ENCODE peak calls at places on chromosome 9, in four cellular contexts. Z is psoas muscle, S is adrenal gland, Y is NT2/D1. J is an unnamed sample. For H3K4me1 and H3K27me3, the result is how much of the 10 kb centered on the place peaks cover.

GRCh38 chr9:123927625-123928308 is 2.2 kb downstream of the DENND1A start:
- DNase-seq in Z (peak), S (no peak), Y (no peak), J (no peak)

GRCh38 chr9:136433043-136433715 is 6.5 kb downstream of the INPP5E start:
- DNase-seq in Z (no peak), S (no peak), Y (no peak), J (no peak)

GRCh38 chr9:114616684-114617520 is 5.8 kb downstream of the TMEM268 start:
- DNase-seq in Z (peak), S (peak), Y (no peak), J (peak)

GRCh38 chr9:70257991-70258691 is 637 bp upstream of the SMC5 start:
- DNase-seq in Z (no peak), S (peak), Y (peak), J (peak)

GRCh38 chr9:119221281-119221680 is 148.0 kb downstream of the BRINP1 start:
- DNase-seq in Z (no peak), S (no peak), Y (no peak), J (no peak)

GRCh38 chr9:68981825-68982224 is 32.1 kb downstream of the PRKACG start:
- DNase-seq in Z (no peak), S (no peak), Y (no peak), J (no peak)

GRCh38 chr9:4638968-4639367 is 23.1 kb upstream of the PLPP6 start:
- DNase-seq in Z (no peak), S (no peak), Y (no peak), J (no peak)

GRCh38 chr9:38141751-38142150 is 72.7 kb upstream of the SHB start:
- DNase-seq in Z (no peak), S (no peak), Y (no peak), J (no peak)

GRCh38 chr9:72585737-72586136 is 64.3 kb downstream of the TMC1 start:
- DNase-seq in Z (peak), S (no peak), Y (no peak), J (peak)

GRCh38 chr9:70601000-70601929 is 186.8 kb upstream of the KLF9 start:
- DNase-seq in Z (peak), S (peak), Y (no peak), J (peak)

GRCh38 chr9:34995288-34996060 is 5.9 kb downstream of the DNAJB5 start:
- DNase-seq in Z (peak), S (peak), Y (no peak), J (no peak)

GRCh38 chr9:128553695-128554094 is 1.3 kb downstream of the SPTAN1 start:
- DNase-seq in Z (no peak), S (no peak), Y (no peak), J (no peak)

GRCh38 chr9:93120846-93121315 is 13.2 kb downstream of the NINJ1 start:
- DNase-seq in Z (no peak), S (peak), Y (no peak), J (peak)

GRCh38 chr9:115032300-115032699 is 85.7 kb downstream of the TNC start:
- DNase-seq in Z (no peak), S (no peak), Y (no peak), J (no peak)

GRCh38 chr9:72315089-72315509 is 49.9 kb downstream of the ZFAND5 start:
- DNase-seq in Z (peak), S (peak), Y (no peak), J (peak)

GRCh38 chr9:16312962-16313546 is 557.4 kb downstream of the BNC2 start:
- DNase-seq in Z (no peak), S (no peak), Y (no peak), J (no peak)

GRCh38 chr9:136902259-136902821 is 16.0 kb downstream of the TRAF2 start:
- DNase-seq in Z (peak), S (peak), Y (no peak), J (peak)

GRCh38 chr9:130159057-130159456 is 13.1 kb upstream of the NCS1 start:
- DNase-seq in Z (no peak), S (no peak), Y (no peak), J (no peak)

GRCh38 chr9:121567142-121568100 is 67.8 kb upstream of the GGTA1 start:
- DNase-seq in Z (peak), S (peak), Y (no peak), J (no peak)

GRCh38 chr9:37269221-37269620 is 148.8 kb downstream of the ZCCHC7 start:
- DNase-seq in Z (no peak), S (no peak), Y (no peak), J (no peak)

GRCh38 chr9:34741628-34742027 is 31.7 kb upstream of the CCL21 start:
- DNase-seq in Z (no peak), S (no peak), Y (no peak), J (no peak)

GRCh38 chr9:99121604-99122003 is 16.7 kb downstream of the TGFBR1 start:
- DNase-seq in Z (no peak), S (no peak), Y (no peak), J (no peak)

GRCh38 chr9:35937227-35937626 is 20.7 kb downstream of the OR2S2 start:
- DNase-seq in Z (no peak), S (no peak), Y (no peak), J (no peak)

GRCh38 chr9:21589344-21590056 is 107.4 kb upstream of the IFNE start:
- DNase-seq in Z (no peak), S (no peak), Y (no peak), J (no peak)

GRCh38 chr9:111438576-111439235 is 45.5 kb downstream of the ECPAS start:
- DNase-seq in Z (no peak), S (peak), Y (no peak), J (no peak)

GRCh38 chr9:129100383-129101169 is 10.0 kb downstream of the CRAT start:
- DNase-seq in Z (no peak), S (no peak), Y (no peak), J (no peak)

GRCh38 chr9:120783611-120784047 is 9.6 kb downstream of the FBXW2 start:
- DNase-seq in Z (no peak), S (no peak), Y (no peak), J (no peak)

DNA sequence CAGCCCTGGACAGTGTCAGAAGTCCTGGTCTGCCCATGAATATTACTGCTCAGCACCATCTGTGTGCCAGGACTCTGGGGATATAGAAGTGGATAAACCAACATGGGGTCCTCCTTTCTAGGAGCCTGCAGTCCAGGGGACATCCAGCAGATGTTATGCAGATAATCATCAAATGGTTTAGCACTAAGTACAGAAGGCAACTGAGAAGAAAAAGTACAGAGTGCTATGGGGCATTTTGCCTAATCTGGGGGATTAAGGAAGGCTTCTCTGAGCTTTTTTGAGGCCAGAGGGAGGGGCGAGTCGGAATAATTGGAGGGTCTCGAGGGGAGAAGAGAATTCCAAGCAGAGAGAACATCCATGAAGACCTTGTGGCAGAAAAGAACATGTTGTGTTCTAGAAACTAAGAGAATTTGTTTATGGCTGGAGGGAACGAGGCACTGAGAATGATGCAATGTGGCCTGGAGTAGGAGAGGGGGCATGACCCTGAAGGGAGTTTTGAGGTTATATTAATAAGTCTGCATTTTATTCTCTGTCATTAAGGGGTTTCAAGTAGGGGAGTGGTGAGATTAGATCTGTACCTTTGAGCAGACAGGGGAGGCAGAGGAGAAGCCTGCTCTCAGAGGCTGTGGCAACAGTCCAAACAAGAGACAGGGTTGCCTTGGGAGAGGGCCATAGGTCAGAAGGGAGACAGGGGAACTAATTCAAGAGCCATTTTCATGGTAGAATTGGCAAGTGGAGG is 63.5 kb upstream of the SLC2A8 start:
- DNase-seq in Z (no peak), S (peak), Y (no peak), J (no peak)
- H3K4me1 ChIP-seq in Z (under half), S (under half), Y (under half), J (under half)

DNA sequence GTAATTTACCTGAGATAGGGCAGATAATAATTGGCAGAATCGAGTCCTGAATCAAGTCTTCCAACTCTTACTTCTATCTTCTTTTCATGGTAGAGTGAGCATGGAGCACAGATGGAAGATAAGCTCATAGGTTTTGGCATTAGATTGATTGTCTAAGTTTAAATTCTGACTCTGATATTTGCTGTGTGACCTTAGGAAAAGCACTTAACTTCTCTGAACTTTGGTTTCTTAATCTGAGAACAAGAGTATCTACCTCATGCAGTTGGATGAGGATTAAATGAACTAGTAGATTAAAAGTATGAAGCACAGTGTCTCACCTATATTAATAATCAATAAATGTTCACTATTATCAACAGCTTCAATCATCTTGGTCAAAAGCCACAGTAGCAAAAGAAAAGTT is 9.4 kb upstream of the ASTN2 start:
- DNase-seq in Z (no peak), S (no peak), Y (no peak), J (no peak)
- H3K27me3 ChIP-seq in Z (under half), S (under half), Y (under half), J (under half)

DNA sequence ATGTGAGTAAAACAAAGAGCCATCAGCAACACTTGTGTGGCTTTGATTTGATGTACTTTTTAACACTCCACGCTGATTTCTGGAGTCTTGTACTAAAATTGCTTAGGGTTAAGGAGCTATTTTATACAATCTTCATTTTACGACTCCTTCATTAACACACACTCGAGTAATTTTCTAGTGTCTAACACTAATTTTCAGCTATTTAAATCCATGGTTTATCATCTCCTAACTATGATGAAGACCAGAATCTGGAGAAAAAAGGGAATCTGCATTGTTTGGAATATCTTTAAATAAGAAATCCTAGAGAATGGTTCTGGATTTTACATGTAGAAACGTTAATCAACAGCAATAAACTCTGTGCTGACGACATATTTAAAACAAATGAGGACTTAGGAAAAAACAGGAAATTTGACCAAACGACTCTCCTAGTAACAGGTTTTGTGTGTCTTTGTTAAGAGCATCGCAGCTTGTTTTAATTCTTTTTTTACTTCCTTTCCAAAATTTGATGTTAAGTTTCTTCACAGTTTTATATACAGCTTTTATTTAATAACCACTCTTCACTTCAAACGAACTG is 138.4 kb downstream of the AOPEP start:
- DNase-seq in Z (no peak), S (no peak), Y (no peak), J (no peak)
- H3K4me1 ChIP-seq in Z (half or more), S (half or more), Y (under half), J (half or more)

GRCh38 chr9:74499111-74499601 is 2.0 kb downstream of the RORB start:
- DNase-seq in Z (no peak), S (peak), Y (no peak), J (no peak)

GRCh38 chr9:74498616-74499095 is 1.5 kb downstream of the RORB start:
- DNase-seq in Z (no peak), S (no peak), Y (no peak), J (no peak)

GRCh38 chr9:74497750-74498615 is 848 bp downstream of the RORB start:
- DNase-seq in Z (peak), S (peak), Y (no peak), J (peak)

GRCh38 chr9:74500584-74500924 is 3.4 kb downstream of the RORB start:
- DNase-seq in Z (no peak), S (peak), Y (no peak), J (no peak)

GRCh38 chr9:74499770-74500583 is 2.8 kb downstream of the RORB start:
- DNase-seq in Z (no peak), S (no peak), Y (no peak), J (no peak)
- H3K27me3 ChIP-seq in Z (under half), S (under half), Y (half or more), J (under half)

DNA sequence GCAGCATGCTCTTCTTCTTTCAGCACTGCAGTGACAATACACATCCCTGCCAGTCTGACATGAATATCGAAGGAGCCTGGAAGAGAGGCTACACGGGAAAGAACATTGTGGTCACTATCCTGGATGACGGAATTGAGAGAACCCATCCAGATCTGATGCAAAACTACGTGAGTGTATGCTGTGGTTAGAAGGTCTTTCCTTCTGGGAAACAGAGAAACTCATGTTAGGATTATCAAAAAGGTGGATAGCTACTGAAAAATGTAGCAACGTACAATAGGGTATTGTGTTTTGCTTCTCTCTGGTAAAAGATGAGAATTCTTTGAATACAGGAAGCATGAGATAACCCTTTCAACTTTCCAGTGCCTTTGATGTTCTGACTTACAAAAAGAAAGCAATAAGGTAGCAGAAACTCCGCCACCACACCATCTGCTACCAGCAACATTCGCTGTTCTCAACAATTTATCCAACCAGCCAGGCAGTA is 133.3 kb downstream of the PCSK5 start:
- DNase-seq in Z (no peak), S (no peak), Y (no peak), J (no peak)
- H3K4me1 ChIP-seq in Z (under half), S (under half), Y (under half), J (under half)

J was measured in lower lobe of right lung.